ENCODE peak calls at places on chromosomes 12 and 14, in four cellular contexts. A is GM12878, L is heart left ventricle, N is fibroblast of lung. G is an unnamed sample.

GRCh38 chr12:32482226-32482625 is 82.9 kb downstream of the FGD4 start:
- DNase-seq in A (peak), L (no peak), N (no peak), G (no peak)

GRCh38 chr14:62445570-62445969 is 599.7 kb downstream of the KCNH5 start:
- DNase-seq in N (no peak), L (no peak), A (no peak), G (no peak)

GRCh38 chr12:99259040-99259934 is 388.3 kb upstream of the GARIN6 start:
- DNase-seq in N (no peak), L (no peak), A (no peak), G (no peak)

GRCh38 chr14:65922166-65922565 is 509.6 kb downstream of the FUT8 start:
- DNase-seq in A (no peak), L (no peak), N (no peak), G (no peak)

GRCh38 chr12:119115296-119115905 is 63.3 kb upstream of the HSPB8 start:
- DNase-seq in A (no peak), L (no peak), N (peak), G (peak)

GRCh38 chr14:92010644-92011043 is 29.2 kb downstream of the TRIP11 start:
- DNase-seq in L (no peak), N (no peak), A (no peak), G (no peak)

GRCh38 chr14:102922490-102923200 is at the start of gene AMN:
- DNase-seq in L (no peak), N (no peak), A (no peak), G (no peak)

GRCh38 chr14:102949062-102949800 is 26.8 kb downstream of the AMN start:
- DNase-seq in A (no peak), N (no peak), L (no peak), G (no peak)

GRCh38 chr14:76169776-76170175 is 18.1 kb downstream of the GPATCH2L start:
- DNase-seq in A (no peak), N (no peak), L (no peak), G (no peak)

GRCh38 chr14:54814076-54814475 is 88.5 kb downstream of the GCH1 start:
- DNase-seq in N (no peak), A (no peak), L (no peak), G (no peak)

GRCh38 chr12:131112016-131112415 is 158.3 kb downstream of the ADGRD1 start:
- DNase-seq in N (no peak), L (no peak), A (no peak), G (no peak)

GRCh38 chr14:104219731-104220224 is 81.4 kb downstream of the KIF26A start:
- DNase-seq in N (no peak), A (no peak), L (no peak), G (no peak)

GRCh38 chr14:92680781-92681650 is 67.4 kb downstream of the LGMN start:
- DNase-seq in N (peak), A (no peak), L (peak), G (peak)

GRCh38 chr14:104978774-104979691 is 859 bp upstream of the AHNAK2 start:
- DNase-seq in L (no peak), N (no peak), A (no peak), G (no peak)

GRCh38 chr12:47133981-47134380 is 54.2 kb upstream of the AMIGO2 start:
- DNase-seq in A (no peak), L (no peak), N (no peak), G (no peak)

GRCh38 chr14:103091041-103091882 is 3.3 kb upstream of the EXOC3L4 start:
- DNase-seq in N (peak), A (no peak), L (peak), G (no peak)

GRCh38 chr14:22547309-22547947 is 41.6 kb downstream of the DAD1 start:
- DNase-seq in A (no peak), N (no peak), L (peak), G (no peak)

GRCh38 chr14:64800000-64800399 is 79.7 kb downstream of the SPTB start:
- DNase-seq in L (peak), N (peak), A (no peak), G (no peak)

GRCh38 chr14:54108481-54109471 is 152.2 kb upstream of the BMP4 start:
- DNase-seq in A (no peak), N (peak), L (no peak), G (peak)

GRCh38 chr12:9975614-9976013 is 4.4 kb downstream of the CLEC12A start:
- DNase-seq in A (no peak), L (no peak), N (no peak), G (no peak)

GRCh38 chr14:67892466-67893120 is 73.0 kb downstream of the RAD51B start:
- DNase-seq in N (no peak), L (no peak), A (no peak), G (no peak)

GRCh38 chr12:54364413-54364812 is at the start of gene GPR84:
- DNase-seq in L (no peak), A (peak), N (no peak), G (no peak)

DNA sequence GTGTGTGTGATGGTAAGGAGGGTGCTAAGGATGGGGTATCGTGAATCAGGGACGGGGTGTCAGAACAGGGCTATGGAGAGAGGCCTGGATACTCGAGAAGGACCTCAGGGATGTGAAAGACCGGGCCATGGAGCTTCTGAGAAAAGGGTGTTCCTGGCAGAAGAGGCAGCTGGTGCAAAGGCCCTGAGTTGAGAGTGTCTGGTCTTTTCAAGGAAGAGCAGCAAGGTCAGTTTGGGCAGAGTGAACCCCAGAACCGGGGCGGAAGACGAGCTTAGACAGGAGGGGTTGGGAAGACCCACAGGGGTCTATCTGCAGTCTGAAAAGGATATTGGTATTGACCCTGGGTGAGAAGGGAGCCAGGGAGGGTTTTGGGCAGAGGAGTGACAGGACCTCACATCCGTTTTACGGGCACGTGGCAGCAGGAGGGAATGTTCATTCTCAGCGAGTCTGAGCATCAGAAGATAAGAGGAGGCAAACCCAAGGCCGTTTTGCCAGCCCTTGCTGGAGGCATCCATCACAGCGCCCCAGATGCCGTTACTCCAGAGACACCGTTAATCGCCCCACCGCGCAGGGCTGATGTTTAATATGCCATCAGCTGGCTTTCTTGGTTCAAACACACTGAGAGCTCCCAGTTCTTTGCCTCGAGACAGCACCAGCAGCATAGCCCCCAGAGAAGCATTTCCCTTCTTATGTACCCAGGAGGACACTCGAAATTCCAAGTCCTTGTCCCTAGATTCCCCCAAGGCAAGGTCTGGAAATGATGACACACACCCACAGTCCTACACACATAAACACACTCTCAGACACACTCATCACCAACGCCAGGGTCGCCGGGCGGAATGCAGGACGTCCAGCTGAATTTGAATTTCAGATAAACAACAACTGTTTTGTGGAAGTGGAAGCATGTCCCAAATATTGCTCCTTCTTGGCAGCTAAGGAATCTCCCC is 41.4 kb upstream of the EML1 start:
- DNase-seq in N (no peak), L (no peak), A (no peak), G (no peak)
- H3K27ac ChIP-seq in N (peak), L (peak), A (no peak), G (peak)

GRCh38 chr12:103586132-103586531 is 941 bp upstream of the STAB2 start:
- DNase-seq in A (no peak), N (no peak), L (no peak), G (no peak)
- TF ChIP-seq CTCF in A (no peak), N (no peak), L (no peak), G (no peak)

GRCh38 chr12:2348477-2348852 is 295.7 kb downstream of the CACNA1C start:
- DNase-seq in N (no peak), L (no peak), A (no peak), G (no peak)
- H3K27ac ChIP-seq in N (no peak), L (peak), A (no peak), G (no peak)

GRCh38 chr12:121888083-121888477 is 510 bp upstream of the PSMD9 start:
- DNase-seq in L (no peak), N (no peak), A (no peak), G (no peak)
- TF ChIP-seq CTCF in L (no peak), N (no peak), A (no peak), G (no peak)

GRCh38 chr12:123989753-123990152 is 16.7 kb downstream of the ZNF664 start:
- DNase-seq in A (no peak), N (no peak), L (no peak), G (no peak)

GRCh38 chr12:123990512-123990911 is 17.5 kb downstream of the ZNF664 start:
- DNase-seq in L (no peak), N (no peak), A (no peak), G (no peak)

GRCh38 chr12:123995023-123995422 is 22.0 kb downstream of the ZNF664 start:
- DNase-seq in A (no peak), N (peak), L (no peak), G (no peak)

GRCh38 chr12:123991402-123991951 is 18.5 kb downstream of the ZNF664 start:
- DNase-seq in L (no peak), N (no peak), A (no peak), G (no peak)

DNA sequence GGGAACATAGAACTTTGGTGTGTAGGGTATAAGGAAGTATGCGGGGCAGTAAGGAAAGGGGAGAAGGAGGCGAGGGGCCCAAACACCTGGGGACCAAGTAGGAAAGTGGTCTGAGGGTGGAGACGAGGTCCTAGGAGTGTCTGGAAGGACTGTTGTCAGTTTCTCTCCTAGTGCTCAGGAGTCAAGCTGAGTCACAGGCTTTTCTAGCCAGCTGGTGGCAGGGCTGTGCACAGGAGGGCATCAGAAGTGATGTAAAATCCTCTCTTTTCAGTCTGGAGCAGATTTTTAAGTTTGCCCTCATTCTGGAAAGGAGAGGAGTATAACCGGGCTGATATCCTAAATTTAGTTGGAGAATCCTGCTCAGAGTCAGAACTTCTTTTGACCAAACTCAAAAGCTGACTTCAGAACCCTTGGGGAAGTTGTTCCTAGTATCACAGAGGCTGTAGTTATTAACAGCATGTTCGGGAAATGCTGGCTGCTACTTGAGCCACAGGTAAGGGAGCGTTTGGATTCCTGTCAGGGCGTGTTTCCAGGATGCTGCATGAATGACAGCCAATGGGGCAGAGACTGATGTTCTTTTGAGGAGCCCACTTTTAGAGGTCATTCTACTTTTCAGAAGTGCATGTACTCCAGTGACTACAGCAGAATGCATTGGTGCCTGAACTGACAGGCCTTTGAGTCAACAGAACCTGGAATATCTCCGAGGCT is 19.3 kb downstream of the ZNF664 start:
- DNase-seq in N (no peak), L (no peak), A (no peak), G (no peak)
- H3K27ac ChIP-seq in N (no peak), L (no peak), A (no peak), G (no peak)

G was measured in AG04450.